ENCODE peak calls at places on chromosomes 7 and 10, in five cellular contexts. One of them, this sample, is unnamed.

GRCh38 chr7:116632349-116632748 is 39.6 kb upstream of the MET start:
- DNase-seq in chondrocyte: no peak
- DNase-seq in SK-N-MC: peak
- DNase-seq in BJ: no peak
- DNase-seq in HCT116: no peak
- DNase-seq in this sample: no peak

GRCh38 chr7:101306307-101306706 is 15.3 kb downstream of the IFT22 start:
- DNase-seq in BJ: no peak
- DNase-seq in SK-N-MC: no peak
- DNase-seq in HCT116: no peak
- DNase-seq in chondrocyte: no peak
- DNase-seq in this sample: no peak

GRCh38 chr7:24827589-24827988 is 70.3 kb upstream of the GSDME start:
- DNase-seq in HCT116: no peak
- DNase-seq in chondrocyte: no peak
- DNase-seq in SK-N-MC: no peak
- DNase-seq in BJ: peak
- DNase-seq in this sample: no peak

GRCh38 chr7:91287685-91288084 is 23.5 kb downstream of the FZD1 start:
- DNase-seq in BJ: no peak
- DNase-seq in HCT116: no peak
- DNase-seq in SK-N-MC: no peak
- DNase-seq in chondrocyte: no peak
- DNase-seq in this sample: no peak

GRCh38 chr7:16989883-16990413 is 108.2 kb upstream of the AGR3 start:
- DNase-seq in BJ: no peak
- DNase-seq in SK-N-MC: no peak
- DNase-seq in chondrocyte: no peak
- DNase-seq in HCT116: peak
- DNase-seq in this sample: peak

GRCh38 chr10:3886191-3886590 is 101.2 kb upstream of the KLF6 start:
- DNase-seq in HCT116: no peak
- DNase-seq in BJ: no peak
- DNase-seq in chondrocyte: no peak
- DNase-seq in SK-N-MC: no peak
- DNase-seq in this sample: no peak

GRCh38 chr7:88480901-88481300 is 174.2 kb upstream of the STEAP4 start:
- DNase-seq in SK-N-MC: no peak
- DNase-seq in chondrocyte: no peak
- DNase-seq in HCT116: no peak
- DNase-seq in BJ: no peak
- DNase-seq in this sample: peak

GRCh38 chr7:108244110-108244509 is 113.9 kb upstream of the LAMB4 start:
- DNase-seq in SK-N-MC: no peak
- DNase-seq in chondrocyte: no peak
- DNase-seq in BJ: no peak
- DNase-seq in HCT116: no peak
- DNase-seq in this sample: no peak

GRCh38 chr7:44325181-44325671 is at the start of gene CAMK2B:
- DNase-seq in BJ: no peak
- DNase-seq in SK-N-MC: no peak
- DNase-seq in chondrocyte: no peak
- DNase-seq in HCT116: no peak
- DNase-seq in this sample: no peak